ENCODE peak calls at places on chromosome 17, in ten cellular contexts. L, Q, Y, J, R, U, X, P, D and T are unnamed samples.

GRCh38 chr17:16377804-16378400 is 3.0 kb upstream of the UBB start:
- ATAC-seq in L (no peak), Q (no peak), Y (no peak), J (no peak), R (no peak), U (no peak), X (peak; percentile 25), P (no peak), D (no peak), T (no peak)

GRCh38 chr17:33968350-33969044 is 286.6 kb upstream of the CCL2 start:
- ATAC-seq in L (no peak), Q (no peak), Y (peak; percentile 33), J (peak; percentile 77), R (peak; percentile 83), U (peak; percentile 44), X (no peak), P (peak; percentile 71), D (no peak), T (no peak)

GRCh38 chr17:15220785-15221184 is 44.3 kb downstream of the PMP22 start:
- ATAC-seq in L (no peak), Q (no peak), Y (no peak), J (no peak), R (no peak), U (no peak), X (no peak), P (no peak), D (no peak), T (no peak)

GRCh38 chr17:52170963-52171572 is 12.6 kb upstream of the CA10 start:
- ATAC-seq in L (no peak), Q (peak; percentile 34), Y (no peak), J (no peak), R (no peak), U (no peak), X (peak; percentile 81), P (no peak), D (no peak), T (no peak)

GRCh38 chr17:41324180-41325075 is 8.9 kb upstream of the KRTAP17-1 start:
- ATAC-seq in L (peak; percentile 72), Q (peak; percentile 95), Y (no peak), J (peak; percentile 60), R (no peak), U (no peak), X (peak; percentile 45), P (no peak), D (no peak), T (no peak)

GRCh38 chr17:66343531-66344078 is 41.2 kb downstream of the PRKCA start:
- ATAC-seq in L (no peak), Q (no peak), Y (no peak), J (no peak), R (no peak), U (no peak), X (no peak), P (no peak), D (no peak), T (no peak)

GRCh38 chr17:75323043-75323591 is 33.9 kb upstream of the SLC25A19 start:
- ATAC-seq in L (peak; percentile 85), Q (peak; percentile 64), Y (peak; percentile 81), J (peak; percentile 80), R (peak; percentile 83), U (peak; percentile 68), X (peak; percentile 76), P (peak; percentile 91), D (peak; percentile 85), T (peak; percentile 58)

GRCh38 chr17:27471321-27472269 is 15.3 kb downstream of the KSR1 start:
- ATAC-seq in L (no peak), Q (no peak), Y (peak; percentile 77), J (peak; percentile 62), R (peak; percentile 74), U (peak; percentile 61), X (no peak), P (peak; percentile 66), D (peak; percentile 31), T (no peak)

GRCh38 chr17:70929226-70929625 is 759.9 kb downstream of the KCNJ2 start:
- ATAC-seq in L (no peak), Q (no peak), Y (no peak), J (no peak), R (no peak), U (no peak), X (no peak), P (no peak), D (no peak), T (no peak)